ENCODE peak calls at places on chromosomes 7 and 10, in five cellular contexts. W, D, M, G and X are unnamed samples.

GRCh38 chr7:4951304-4951703 is 7.7 kb downstream of the MMD2 start:
- DNase-seq in W (no peak), D (no peak), M (no peak), G (no peak), X (no peak)

GRCh38 chr7:16649196-16649595 is 3.2 kb downstream of the BZW2 start:
- DNase-seq in M (no peak), G (no peak), W (no peak), D (no peak), X (no peak)

GRCh38 chr7:146000882-146001281 is 115.7 kb upstream of the CNTNAP2 start:
- DNase-seq in M (no peak), W (no peak), G (no peak), D (no peak), X (no peak)

GRCh38 chr7:88399036-88399435 is 92.3 kb upstream of the STEAP4 start:
- DNase-seq in D (no peak), G (no peak), M (no peak), W (no peak), X (no peak)

GRCh38 chr10:124694467-124695195 is 49.5 kb downstream of the FAM53B start:
- DNase-seq in W (no peak), M (no peak), G (peak; percentile 8), D (no peak), X (no peak)

GRCh38 chr10:24350111-24350921 is 141.4 kb downstream of the KIAA1217 start:
- DNase-seq in G (no peak), M (no peak), D (no peak), W (no peak), X (no peak)

GRCh38 chr10:5079836-5080235 is 14.4 kb upstream of the AKR1C3 start:
- DNase-seq in M (no peak), G (no peak), W (no peak), D (no peak), X (no peak)

GRCh38 chr7:27897001-27897400 is 157.0 kb downstream of the TAX1BP1 start:
- DNase-seq in G (no peak), D (no peak), M (no peak), W (no peak), X (no peak)

GRCh38 chr10:30625110-30625509 is 4.4 kb downstream of the LYZL2 start:
- DNase-seq in G (no peak), D (no peak), M (no peak), W (no peak), X (no peak)

GRCh38 chr10:75431180-75432111 is at the start of gene LRMDA:
- DNase-seq in W (peak; percentile 35), D (peak; percentile 99), G (peak; percentile 56), M (no peak), X (no peak)

GRCh38 chr10:130395248-130395936 is 259.2 kb downstream of the GLRX3 start:
- DNase-seq in M (no peak), G (no peak), D (no peak), W (no peak), X (no peak)

GRCh38 chr10:124568339-124568738 is 106.7 kb downstream of the LHPP start:
- DNase-seq in W (no peak), M (no peak), G (no peak), D (no peak), X (no peak)

GRCh38 chr10:3954615-3955014 is 169.6 kb upstream of the KLF6 start:
- DNase-seq in M (no peak), D (no peak), W (no peak), G (peak; percentile 34), X (no peak)

GRCh38 chr10:3958472-3958996 is 173.5 kb upstream of the KLF6 start:
- DNase-seq in W (no peak), G (no peak), M (no peak), D (no peak), X (no peak)

GRCh38 chr10:3951993-3952392 is 167.0 kb upstream of the KLF6 start:
- DNase-seq in D (no peak), G (peak; percentile 47), W (no peak), M (peak; percentile 49), X (no peak)

GRCh38 chr10:3955954-3956617 is 171.1 kb upstream of the KLF6 start:
- DNase-seq in D (no peak), M (no peak), W (no peak), G (no peak), X (no peak)

GRCh38 chr10:3955493-3955892 is 170.5 kb upstream of the KLF6 start:
- DNase-seq in W (no peak), M (no peak), G (no peak), D (no peak), X (no peak)
- TF ChIP-seq CTCF in W (no peak), M (no peak), G (no peak), D (no peak), X (no peak)

GRCh38 chr10:95544783-95545500 is 16.2 kb downstream of the SORBS1 start:
- DNase-seq in M (no peak), G (no peak), W (no peak), D (no peak), X (no peak)
- H3K4me3 ChIP-seq in M (peak overlapping the region; percentile 29), G (no peak overlapping the region), W (no peak overlapping the region), D (no peak overlapping the region), X (no peak overlapping the region)

GRCh38 chr7:152025937-152026890 is 740 bp downstream of the GALNT11 start:
- DNase-seq in D (peak; percentile 23), M (no peak), W (no peak), G (no peak), X (no peak)

GRCh38 chr7:152025077-152025936 is at the start of gene GALNT11:
- DNase-seq in D (peak; percentile 92), M (peak; percentile 52), W (peak; percentile 56), G (peak; percentile 89), X (no peak)

GRCh38 chr7:152035807-152036206 is 10.3 kb downstream of the GALNT11 start:
- DNase-seq in M (no peak), D (peak; percentile 48), G (no peak), W (no peak), X (no peak)

DNA sequence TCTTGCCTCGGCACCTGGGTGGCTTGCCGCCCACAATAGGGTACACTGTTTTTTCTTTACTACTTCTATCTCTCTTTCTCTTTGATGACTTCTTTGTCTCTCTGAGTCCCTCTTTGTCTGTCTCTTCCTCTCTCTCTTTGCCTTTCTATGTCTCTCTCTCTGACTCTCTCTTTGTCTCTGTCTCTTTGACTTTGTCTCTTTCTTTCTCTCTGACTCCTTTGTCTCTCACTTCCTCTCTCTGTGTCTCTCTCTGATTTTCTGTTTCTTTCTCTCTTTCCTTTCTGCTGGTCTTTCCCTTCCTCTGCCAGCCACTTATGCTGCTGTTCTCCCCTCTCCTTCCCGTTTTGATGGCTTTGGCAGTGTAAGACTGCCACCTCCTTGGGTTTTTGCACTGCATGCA is 5.1 kb downstream of the GALNT11 start:
- DNase-seq in M (no peak), D (no peak), G (no peak), W (no peak), X (no peak)
- TF ChIP-seq CTCF in M (no peak), D (no peak), G (no peak), W (no peak), X (no peak)

GRCh38 chr7:69825031-69825681 is 226.9 kb downstream of the AUTS2 start:
- DNase-seq in D (peak; percentile 19), G (no peak), W (no peak), M (no peak), X (no peak)
- H3K4me3 ChIP-seq in D (no peak overlapping the region), G (no peak overlapping the region), W (no peak overlapping the region), M (no peak overlapping the region), X (no peak overlapping the region)

GRCh38 chr7:15166620-15167019 is 264.1 kb upstream of the DGKB start:
- DNase-seq in G (no peak), M (no peak), D (no peak), W (no peak), X (no peak)

GRCh38 chr7:15174470-15174869 is 271.9 kb upstream of the DGKB start:
- DNase-seq in D (no peak), M (no peak), W (peak; percentile 1), G (no peak), X (no peak)

GRCh38 chr7:15167912-15168311 is 265.4 kb upstream of the DGKB start:
- DNase-seq in W (no peak), G (no peak), D (no peak), M (no peak), X (no peak)

DNA sequence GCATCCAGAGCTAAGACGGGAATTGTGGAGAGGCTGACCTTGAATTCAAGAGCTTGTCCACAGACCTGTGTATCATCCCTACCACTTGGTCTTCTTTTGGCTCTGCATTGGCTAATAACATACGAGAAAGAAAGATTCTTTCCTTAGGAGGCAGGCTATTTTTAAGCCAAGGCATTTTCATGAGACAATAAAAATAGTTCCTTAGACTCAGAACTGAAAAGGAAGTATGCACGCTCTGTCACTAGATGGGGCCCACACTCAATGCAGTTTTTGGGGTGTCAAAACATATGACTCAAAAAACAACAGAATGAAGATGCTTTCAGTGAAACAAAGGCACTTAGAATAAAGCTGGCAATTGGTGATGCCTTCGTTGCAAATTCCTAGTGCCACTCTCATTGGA is 265.9 kb upstream of the DGKB start:
- DNase-seq in M (no peak), W (no peak), D (no peak), G (no peak), X (no peak)
- TF ChIP-seq CTCF in M (no peak), W (no peak), D (no peak), G (no peak), X (peak; percentile 39)